ENCODE peak calls at places on chromosomes 11 and 22, in ten cellular contexts. T is uterus, S is heart left ventricle, G is Peyer's patch, F is thyroid gland, I is prostate gland, M is ovary, L is gastrocnemius medialis, Q is A549, E is H1. U is an unnamed sample.

GRCh38 chr22:43262990-43263644 is 76.2 kb upstream of the TTLL12 start:
- DNase-seq in T (no peak), S (no peak), G (peak; percentile 61), F (no peak), I (no peak), M (peak; percentile 61), L (no peak), Q (no peak), E (no peak), U (no peak)

GRCh38 chr22:27213766-27214581 is 556.6 kb downstream of the MIAT start:
- DNase-seq in T (peak; percentile 80), S (peak; percentile 59), G (peak; percentile 65), F (peak; percentile 52), I (no peak), M (peak; percentile 75), L (peak; percentile 68), Q (no peak), E (no peak), U (peak; percentile 45)

GRCh38 chr11:103529217-103529684 is 420.0 kb downstream of the DYNC2H1 start:
- DNase-seq in T (no peak), S (no peak), G (no peak), F (no peak), I (no peak), M (no peak), L (no peak), Q (peak; percentile 62), E (no peak), U (no peak)

GRCh38 chr22:37448521-37449150 is 21.4 kb upstream of the ELFN2 start:
- DNase-seq in T (no peak), S (no peak), G (no peak), F (no peak), I (no peak), M (no peak), L (no peak), Q (no peak), E (no peak), U (no peak)

GRCh38 chr11:95392644-95393043 is 161.6 kb upstream of the SESN3 start:
- DNase-seq in T (no peak), S (no peak), G (no peak), F (no peak), I (no peak), M (no peak), L (no peak), Q (no peak), E (no peak), U (no peak)

GRCh38 chr22:17724241-17724640 is 50.0 kb downstream of the BID start:
- DNase-seq in T (no peak), S (no peak), G (no peak), F (no peak), I (no peak), M (no peak), L (no peak), Q (no peak), E (no peak), U (no peak)

GRCh38 chr11:14393889-14394288 is 34.9 kb upstream of the RRAS2 start:
- DNase-seq in T (no peak), S (no peak), G (no peak), F (no peak), I (no peak), M (no peak), L (no peak), Q (no peak), E (no peak), U (no peak)

GRCh38 chr11:111457731-111458368 is 54.3 kb downstream of the BTG4 start:
- DNase-seq in T (no peak), S (no peak), G (no peak), F (no peak), I (no peak), M (no peak), L (no peak), Q (no peak), E (no peak), U (no peak)

GRCh38 chr11:32003335-32003734 is 87.5 kb upstream of the RCN1 start:
- DNase-seq in T (no peak), S (no peak), G (no peak), F (no peak), I (no peak), M (no peak), L (no peak), Q (no peak), E (no peak), U (no peak)

GRCh38 chr11:32002311-32002710 is 88.6 kb upstream of the RCN1 start:
- DNase-seq in T (no peak), S (no peak), G (no peak), F (no peak), I (no peak), M (no peak), L (no peak), Q (no peak), E (no peak), U (no peak)

GRCh38 chr11:32005786-32006406 is 85.0 kb upstream of the RCN1 start:
- DNase-seq in T (no peak), S (no peak), G (no peak), F (no peak), I (no peak), M (no peak), L (no peak), Q (no peak), E (no peak), U (no peak)

GRCh38 chr11:32008879-32009548 is 81.9 kb upstream of the RCN1 start:
- DNase-seq in T (no peak), S (no peak), G (no peak), F (no peak), I (no peak), M (no peak), L (no peak), Q (no peak), E (no peak), U (no peak)

DNA sequence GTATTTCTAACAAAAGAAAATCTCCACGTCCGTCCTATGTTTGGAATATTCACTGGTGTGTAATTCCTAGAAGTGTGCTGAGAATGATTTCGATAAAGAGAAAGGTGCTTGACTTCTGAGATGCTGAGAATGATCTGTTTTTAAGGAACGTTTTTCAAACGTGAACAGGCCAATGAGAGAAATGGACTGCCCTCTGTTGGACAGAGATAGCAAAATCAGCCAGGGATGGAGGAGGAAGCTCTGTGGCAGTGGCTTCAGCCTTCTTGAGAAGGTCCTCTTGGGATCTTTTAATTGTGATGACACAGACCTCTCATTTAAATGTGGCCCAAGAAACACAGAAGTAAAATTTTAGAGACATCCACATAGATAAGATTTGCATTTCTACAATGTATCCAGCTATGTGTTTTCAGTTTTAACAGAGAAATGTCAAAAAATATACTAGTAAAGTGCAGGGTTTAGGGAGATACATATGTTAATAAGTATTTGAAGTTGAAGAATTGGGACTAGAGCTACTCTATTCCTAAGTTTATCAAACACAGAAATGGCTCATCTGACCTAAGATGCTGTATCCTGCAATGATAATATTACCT is 84.0 kb upstream of the RCN1 start:
- DNase-seq in T (no peak), S (no peak), G (no peak), F (no peak), I (no peak), M (no peak), L (no peak), Q (peak; percentile 46), E (no peak), U (no peak)
- H3K4me1 ChIP-seq in T (no peaks in the 10 kb centered on the region), S (no peaks in the 10 kb centered on the region), G (no peaks in the 10 kb centered on the region), F (no peaks in the 10 kb centered on the region), I (no peaks in the 10 kb centered on the region), M (no peaks in the 10 kb centered on the region), L (no peaks in the 10 kb centered on the region), Q (no peaks in the 10 kb centered on the region), E (no peaks in the 10 kb centered on the region), U (no peaks in the 10 kb centered on the region)

DNA sequence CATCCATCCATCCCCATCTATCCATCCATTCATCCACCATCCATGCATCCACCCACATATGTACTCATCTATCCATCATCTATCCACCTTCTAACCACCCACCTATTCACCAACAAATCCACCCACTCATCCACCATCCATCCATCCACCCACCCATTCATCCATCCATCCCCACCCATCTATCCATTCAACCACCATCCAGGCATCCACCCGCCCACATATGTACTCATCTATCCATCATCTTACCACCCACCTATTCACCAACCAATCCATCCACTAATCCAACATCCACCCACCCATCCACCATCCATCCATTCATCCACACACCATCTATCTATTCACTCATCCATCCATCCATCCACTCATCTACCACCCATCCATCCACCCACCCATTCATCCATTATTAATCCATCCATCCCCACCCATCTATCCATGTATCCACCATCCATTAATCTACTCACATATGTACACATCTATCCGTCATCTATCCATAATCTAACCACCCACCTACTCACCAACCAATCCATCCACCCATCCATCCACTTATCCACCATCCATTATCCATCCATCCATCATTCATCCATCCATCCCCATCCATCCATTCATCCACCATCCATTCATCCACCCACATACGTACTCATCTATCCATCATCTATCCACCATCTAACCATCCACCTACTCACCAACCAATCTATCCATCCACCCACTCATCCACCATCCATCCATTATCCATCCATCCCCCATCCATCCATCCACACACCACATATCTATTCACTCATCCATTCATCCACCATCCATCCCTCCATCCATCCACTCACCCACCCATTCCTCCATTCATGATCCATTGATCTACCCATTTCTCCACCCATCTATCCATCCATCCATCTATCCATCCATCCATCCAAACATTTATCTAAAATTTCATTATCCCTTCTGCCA is 940.0 kb downstream of the BRD1 start:
- DNase-seq in T (no peak), S (no peak), G (no peak), F (no peak), I (no peak), M (no peak), L (no peak), Q (no peak), E (no peak), U (no peak)
- H3K9me3 ChIP-seq in T (no peaks in the 10 kb centered on the region), S (peaks cover 3% of the 10 kb centered on the region), G (no peaks in the 10 kb centered on the region), F (no peaks in the 10 kb centered on the region), I (no peaks in the 10 kb centered on the region), M (no peaks in the 10 kb centered on the region), L (no peaks in the 10 kb centered on the region), Q (no peaks in the 10 kb centered on the region), E (peaks cover 3% of the 10 kb centered on the region), U (no peaks in the 10 kb centered on the region)

GRCh38 chr11:19525276-19525675 is 187.4 kb upstream of the NAV2 start:
- DNase-seq in T (no peak), S (no peak), G (no peak), F (peak; percentile 42), I (no peak), M (no peak), L (no peak), Q (no peak), E (no peak), U (no peak)

GRCh38 chr11:19524171-19524671 is 188.4 kb upstream of the NAV2 start:
- DNase-seq in T (no peak), S (no peak), G (no peak), F (peak; percentile 83), I (no peak), M (no peak), L (no peak), Q (no peak), E (no peak), U (peak; percentile 72)

GRCh38 chr11:19519912-19520641 is 192.6 kb upstream of the NAV2 start:
- DNase-seq in T (no peak), S (peak; percentile 34), G (no peak), F (peak; percentile 95), I (no peak), M (no peak), L (no peak), Q (no peak), E (no peak), U (no peak)

GRCh38 chr11:19520681-19521080 is 192.0 kb upstream of the NAV2 start:
- DNase-seq in T (no peak), S (no peak), G (no peak), F (no peak), I (no peak), M (no peak), L (no peak), Q (no peak), E (no peak), U (no peak)

DNA sequence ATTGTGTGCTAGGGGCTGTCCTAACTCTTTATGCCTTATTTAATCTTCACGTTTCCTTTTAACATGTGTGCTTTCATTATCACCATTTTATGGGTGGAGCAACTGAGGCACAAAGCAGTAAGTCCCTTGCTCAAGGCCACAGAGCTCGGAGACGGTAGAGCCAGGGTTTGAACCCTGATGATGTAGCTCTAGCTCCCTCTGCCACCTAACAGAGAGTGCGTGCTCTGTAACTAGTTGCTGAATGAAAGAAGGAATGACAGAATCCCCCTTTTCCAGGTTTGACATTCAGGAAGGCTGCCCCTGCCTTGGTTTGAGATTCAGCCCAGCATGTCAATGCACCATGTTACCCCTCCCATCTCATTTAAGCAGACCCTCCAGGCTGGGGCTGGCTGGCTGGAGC is 193.3 kb upstream of the NAV2 start:
- DNase-seq in T (no peak), S (no peak), G (no peak), F (no peak), I (no peak), M (no peak), L (no peak), Q (no peak), E (no peak), U (no peak)
- TF ChIP-seq POLR2A in T (no peak), S (no peak), G (no peak), F (no peak), I (no peak), M (no peak), L (no peak), Q (no peak), E (no peak), U (no peak)

GRCh38 chr22:35838849-35839646 is 121.4 kb downstream of the APOL5 start:
- DNase-seq in T (peak; percentile 56), S (no peak), G (no peak), F (peak; percentile 50), I (peak; percentile 30), M (peak; percentile 54), L (peak; percentile 52), Q (peak; percentile 54), E (no peak), U (no peak)
- H3K4me1 ChIP-seq in T (peaks cover 11% of the 10 kb centered on the region), S (peaks cover 81% of the 10 kb centered on the region), G (no peaks in the 10 kb centered on the region), F (peaks cover 44% of the 10 kb centered on the region), I (peaks cover 3% of the 10 kb centered on the region), M (peaks cover 6% of the 10 kb centered on the region), L (peaks cover 88% of the 10 kb centered on the region), Q (peaks cover 57% of the 10 kb centered on the region), E (peaks cover 2% of the 10 kb centered on the region), U (peaks cover 38% of the 10 kb centered on the region)

U was measured in body of pancreas.